ENCODE peak calls at places on chromosome X, in seven cellular contexts. M is kidney epithelial cell, N is lower leg skin, X is endothelial cell, T is endothelial cell of umbilical vein, K is esophagus squamous epithelium, P is heart right ventricle. A is an unnamed sample.

GRCh38 chrX:3820170-3820569 is 106.7 kb upstream of the PRKX start:
- DNase-seq in M (peak), X (no peak), T (no peak), P (no peak), K (no peak), N (no peak), A (no peak)

GRCh38 chrX:15434205-15434604 is 50.0 kb upstream of the VEGFD start:
- DNase-seq in T (no peak), X (no peak), P (no peak), K (no peak), N (no peak), M (no peak), A (no peak)

GRCh38 chrX:150200820-150201287 is 162.3 kb upstream of the MAMLD1 start:
- DNase-seq in N (peak), T (peak), M (peak), X (no peak), K (no peak), P (no peak), A (peak)

GRCh38 chrX:150362599-150363481 is at the start of gene MAMLD1:
- DNase-seq in T (peak), K (no peak), N (peak), P (peak), M (no peak), X (peak), A (peak)

GRCh38 chrX:40143001-40143400 is 45.2 kb upstream of the BCOR start:
- DNase-seq in T (no peak), P (no peak), X (no peak), M (no peak), K (no peak), N (no peak), A (no peak)

GRCh38 chrX:140354431-140355120 is 150.3 kb downstream of the SOX3 start:
- DNase-seq in T (no peak), N (no peak), K (no peak), X (no peak), P (no peak), M (no peak), A (no peak)

GRCh38 chrX:2595258-2595657 is 94.5 kb upstream of the DHRSX start:
- DNase-seq in N (no peak), T (no peak), X (no peak), K (no peak), M (no peak), P (no peak), A (no peak)

GRCh38 chrX:107744868-107745267 is 30.7 kb downstream of the TSC22D3 start:
- DNase-seq in T (no peak), X (no peak), M (no peak), K (no peak), N (no peak), P (no peak), A (no peak)

GRCh38 chrX:131802836-131803626 is 220.1 kb upstream of the STK26 start:
- DNase-seq in M (no peak), P (peak), K (peak), X (no peak), N (no peak), T (peak), A (no peak)

GRCh38 chrX:7059214-7059838 is 88.2 kb upstream of the STS start:
- DNase-seq in X (no peak), K (no peak), T (no peak), M (no peak), P (no peak), N (no peak), A (no peak)

GRCh38 chrX:136467321-136467720 is 20.4 kb upstream of the BRS3 start:
- DNase-seq in M (no peak), N (no peak), P (no peak), K (no peak), T (no peak), X (no peak), A (no peak)

GRCh38 chrX:148609766-148610698 is 109.6 kb downstream of the AFF2 start:
- DNase-seq in K (no peak), N (no peak), P (no peak), X (no peak), M (no peak), T (no peak), A (no peak)

GRCh38 chrX:145820825-145821224 is 3.2 kb downstream of the SLITRK2 start:
- DNase-seq in T (no peak), K (no peak), N (no peak), P (no peak), X (no peak), M (no peak), A (no peak)

GRCh38 chrX:57905141-57905540 is 5.1 kb downstream of the ZXDA start:
- DNase-seq in M (no peak), T (peak), K (no peak), P (no peak), X (no peak), N (no peak), A (no peak)

GRCh38 chrX:70009049-70009448 is 40.7 kb downstream of the AWAT2 start:
- DNase-seq in X (no peak), N (no peak), T (no peak), K (no peak), P (no peak), M (no peak), A (no peak)

GRCh38 chrX:70016513-70016912 is 33.2 kb downstream of the AWAT2 start:
- DNase-seq in X (no peak), K (no peak), T (no peak), N (no peak), M (no peak), P (no peak), A (no peak)

GRCh38 chrX:70012756-70013155 is 37.0 kb downstream of the AWAT2 start:
- DNase-seq in X (no peak), P (no peak), T (no peak), M (no peak), N (no peak), K (no peak), A (no peak)

GRCh38 chrX:70009970-70010369 is 39.8 kb downstream of the AWAT2 start:
- DNase-seq in N (no peak), X (no peak), M (no peak), P (no peak), T (no peak), K (no peak), A (no peak)

GRCh38 chrX:70013483-70014222 is 36.1 kb downstream of the AWAT2 start:
- DNase-seq in K (no peak), M (no peak), T (no peak), X (no peak), P (peak), N (no peak), A (no peak)
- TF ChIP-seq CTCF in K (no peak), M (no peak), T (no peak), X (no peak), P (peak), N (no peak), A (no peak)

GRCh38 chrX:87582453-87582852 is 64.9 kb downstream of the KLHL4 start:
- DNase-seq in P (no peak), X (no peak), N (no peak), T (no peak), K (no peak), M (no peak), A (no peak)

GRCh38 chrX:87583679-87584078 is 66.1 kb downstream of the KLHL4 start:
- DNase-seq in X (peak), T (peak), M (no peak), N (no peak), P (no peak), K (no peak), A (no peak)

GRCh38 chrX:87580862-87581261 is 63.3 kb downstream of the KLHL4 start:
- DNase-seq in K (no peak), P (no peak), N (no peak), T (no peak), X (no peak), M (no peak), A (no peak)

DNA sequence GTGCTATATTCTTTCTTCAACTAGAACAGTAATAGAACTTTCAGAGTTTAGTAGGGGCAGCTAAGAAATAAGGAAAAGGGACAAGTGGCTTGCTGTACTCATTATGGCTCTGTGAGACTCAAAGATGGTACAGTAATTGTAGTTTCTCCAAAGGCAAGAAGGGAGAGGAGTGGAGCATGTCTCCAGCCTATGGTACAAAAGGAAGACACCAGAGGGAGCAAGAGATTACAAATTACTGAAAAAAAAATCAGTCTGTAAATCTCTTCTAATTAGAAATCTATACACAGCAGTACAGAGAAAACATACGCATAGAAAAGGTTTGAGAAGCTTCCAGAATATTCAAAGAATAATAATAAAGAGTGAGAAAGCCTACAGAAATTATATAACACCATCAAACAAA is 61.4 kb downstream of the KLHL4 start:
- DNase-seq in P (no peak), X (no peak), K (no peak), T (peak), M (no peak), N (no peak), A (no peak)
- TF ChIP-seq CTCF in P (no peak), X (no peak), K (no peak), T (no peak), M (peak), N (no peak), A (peak)

GRCh38 chrX:16838202-16839066 is 31.7 kb downstream of the RBBP7 start:
- DNase-seq in T (peak), P (peak), X (no peak), M (peak), N (no peak), K (no peak), A (no peak)
- TF ChIP-seq CTCF in T (no peak), P (no peak), X (no peak), M (peak), N (no peak), K (no peak), A (no peak)

GRCh38 chrX:76454456-76454927 is 27.0 kb downstream of the MAGEE1 start:
- DNase-seq in K (no peak), X (peak), M (no peak), T (peak), P (no peak), N (no peak), A (no peak)
- TF ChIP-seq CTCF in K (no peak), X (peak), M (peak), T (peak), P (peak), N (no peak), A (peak)